ENCODE peak calls at places on chromosomes 1 and 21, in eight cellular contexts. Y, V, G, P, K, S, E and N are unnamed samples.

GRCh38 chr1:95006681-95007080 is 66.1 kb downstream of the ALG14 start:
- DNase-seq in G (no peak), K (no peak), Y (no peak), S (no peak), E (no peak), V (no peak), P (no peak), N (no peak)

GRCh38 chr1:186643600-186643999 is 36.6 kb downstream of the PTGS2 start:
- DNase-seq in E (no peak), V (no peak), K (no peak), Y (no peak), S (no peak), P (no peak), G (no peak), N (peak)

GRCh38 chr1:170586942-170587593 is 55.1 kb downstream of the GORAB start:
- DNase-seq in G (no peak), P (no peak), Y (peak), E (no peak), V (no peak), S (no peak), K (no peak), N (no peak)

GRCh38 chr1:158248122-158248521 is 6.1 kb upstream of the CD1A start:
- DNase-seq in Y (no peak), E (no peak), V (no peak), S (peak), G (no peak), K (no peak), P (peak), N (no peak)

GRCh38 chr1:121413817-121414216 is 229.0 kb downstream of the SRGAP2C start:
- DNase-seq in P (no peak), Y (no peak), E (no peak), K (no peak), S (no peak), V (no peak), G (no peak), N (no peak)

GRCh38 chr21:14740692-14741091 is 194.6 kb upstream of the SAMSN1 start:
- DNase-seq in G (no peak), K (no peak), V (no peak), S (no peak), E (no peak), Y (no peak), P (no peak), N (no peak)

GRCh38 chr1:22420456-22421053 is 31.1 kb upstream of the ZBTB40 start:
- DNase-seq in P (peak), V (peak), E (peak), Y (peak), K (peak), G (peak), S (no peak), N (no peak)

GRCh38 chr21:31986035-31986856 is 113.4 kb downstream of the HUNK start:
- DNase-seq in E (no peak), S (no peak), P (no peak), V (no peak), K (no peak), Y (no peak), G (no peak), N (no peak)

GRCh38 chr21:35275776-35276175 is 226.7 kb upstream of the RUNX1 start:
- DNase-seq in G (no peak), V (no peak), S (no peak), Y (no peak), K (no peak), E (no peak), P (no peak), N (peak)

GRCh38 chr1:225442156-225442555 is 14.3 kb upstream of the LBR start:
- DNase-seq in E (no peak), V (no peak), G (no peak), K (no peak), P (no peak), Y (no peak), S (no peak), N (no peak)

GRCh38 chr21:41571938-41572510 is 64.1 kb upstream of the TMPRSS2 start:
- DNase-seq in Y (no peak), E (no peak), S (no peak), G (no peak), P (no peak), K (no peak), V (no peak), N (no peak)

GRCh38 chr1:29532741-29533140 is 296.4 kb downstream of the PTPRU start:
- DNase-seq in V (no peak), S (no peak), G (no peak), E (no peak), K (no peak), Y (peak), P (peak), N (no peak)

GRCh38 chr1:62407398-62408009 is 29.3 kb upstream of the USP1 start:
- DNase-seq in Y (peak), G (no peak), E (no peak), P (no peak), K (no peak), V (no peak), S (no peak), N (no peak)

GRCh38 chr1:168760241-168760640 is 31.2 kb upstream of the DPT start:
- DNase-seq in P (no peak), K (no peak), S (no peak), V (no peak), G (no peak), E (no peak), Y (no peak), N (no peak)

GRCh38 chr1:23836037-23836436 is 10.8 kb upstream of the HMGCL start:
- DNase-seq in G (no peak), K (no peak), E (no peak), P (no peak), Y (no peak), S (no peak), V (no peak), N (no peak)

GRCh38 chr1:2351723-2352122 is 39.6 kb downstream of the MORN1 start:
- DNase-seq in K (no peak), Y (no peak), V (peak), E (no peak), S (no peak), G (peak), P (no peak), N (no peak)

GRCh38 chr1:2275796-2276536 is 47.8 kb downstream of the SKI start:
- DNase-seq in V (no peak), G (peak), E (no peak), P (no peak), Y (peak), S (no peak), K (no peak), N (no peak)

GRCh38 chr1:40314721-40315238 is 2.3 kb downstream of the COL9A2 start:
- DNase-seq in K (no peak), V (no peak), P (no peak), G (no peak), E (no peak), S (no peak), Y (no peak), N (no peak)

GRCh38 chr1:8789314-8790214 is 27.9 kb downstream of the RERE start:
- DNase-seq in G (no peak), E (no peak), P (no peak), V (no peak), K (no peak), S (no peak), Y (peak), N (peak)

GRCh38 chr1:51305371-51305823 is 25.0 kb downstream of the TTC39A start:
- DNase-seq in G (no peak), E (peak), Y (peak), S (no peak), V (no peak), P (no peak), K (no peak), N (no peak)

GRCh38 chr1:26950602-26951001 is 9.7 kb downstream of the KDF1 start:
- DNase-seq in S (no peak), E (no peak), P (no peak), G (no peak), Y (no peak), K (no peak), V (no peak), N (no peak)

GRCh38 chr1:11059166-11059989 is 440 bp downstream of the SRM start:
- DNase-seq in P (no peak), G (peak), Y (no peak), S (no peak), E (peak), K (no peak), V (peak), N (no peak)

GRCh38 chr1:11056504-11056903 is 3.3 kb downstream of the SRM start:
- DNase-seq in V (no peak), S (no peak), P (no peak), E (no peak), K (no peak), G (no peak), Y (no peak), N (no peak)

GRCh38 chr1:11057477-11057876 is 2.3 kb downstream of the SRM start:
- DNase-seq in E (no peak), S (no peak), G (no peak), K (no peak), Y (no peak), P (no peak), V (no peak), N (no peak)

GRCh38 chr1:11058595-11059165 is 1.1 kb downstream of the SRM start:
- DNase-seq in S (no peak), G (no peak), V (no peak), E (peak), K (peak), P (no peak), Y (no peak), N (no peak)

DNA sequence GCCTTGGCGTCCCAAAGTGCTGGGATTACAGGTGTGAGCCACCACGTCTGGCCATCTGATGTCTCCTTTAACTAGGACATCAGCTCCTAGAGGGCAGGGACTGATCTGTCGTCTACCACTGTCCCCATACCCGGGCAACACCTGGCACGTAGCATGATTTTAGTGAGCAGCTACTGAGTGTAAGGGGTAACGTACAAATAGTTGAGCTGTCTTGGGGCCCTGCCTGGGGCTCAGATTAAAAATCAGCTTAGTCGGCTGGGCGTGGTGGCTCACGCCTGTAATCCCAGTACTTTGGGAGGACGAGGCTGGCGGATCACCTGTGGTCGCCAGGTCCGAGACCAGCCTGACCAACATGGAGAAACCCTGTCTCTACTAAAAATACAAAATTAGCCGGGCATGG is 1.8 kb downstream of the SRM start:
- DNase-seq in G (no peak), Y (no peak), S (no peak), K (no peak), E (no peak), V (no peak), P (no peak), N (no peak)
- H3K27ac ChIP-seq in G (no peak), Y (no peak), S (no peak), K (no peak), E (no peak), V (no peak), P (no peak), N (no peak)

GRCh38 chr1:30756206-30756544 is 1.4 kb downstream of the LAPTM5 start:
- DNase-seq in Y (no peak), K (no peak), G (no peak), S (no peak), V (no peak), P (no peak), E (no peak), N (no peak)
- H3K27ac ChIP-seq in Y (no peak), K (no peak), G (no peak), S (peak), V (peak), P (peak), E (peak), N (peak)

DNA sequence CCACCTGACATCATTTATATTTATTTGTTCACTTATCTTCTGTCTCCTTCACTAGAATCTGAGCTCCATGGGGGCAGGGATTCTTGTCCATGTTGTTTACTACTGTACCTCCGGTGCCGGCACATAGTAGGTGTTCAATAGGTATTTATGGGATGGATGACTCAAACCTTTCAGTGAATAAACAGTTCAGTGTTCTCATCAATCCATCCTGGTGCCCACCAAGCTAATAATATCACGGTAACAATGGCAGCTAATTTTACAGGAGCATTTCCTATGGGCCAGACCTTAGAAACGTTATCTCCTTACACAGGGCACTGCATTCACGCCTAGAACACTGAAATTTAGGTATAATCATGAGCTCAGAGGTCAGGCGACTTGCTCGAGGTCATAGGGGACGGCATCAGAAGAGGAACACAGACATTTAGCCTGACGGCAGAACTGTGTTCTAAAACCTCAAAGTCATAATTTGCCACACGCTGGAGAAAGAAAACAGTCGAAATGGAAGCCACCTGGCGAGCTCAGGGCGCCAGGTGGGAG is 1.3 kb upstream of the DRAXIN start:
- DNase-seq in Y (no peak), E (no peak), P (no peak), K (no peak), S (no peak), V (no peak), G (no peak), N (no peak)
- H3K27ac ChIP-seq in Y (no peak), E (no peak), P (no peak), K (no peak), S (no peak), V (no peak), G (no peak), N (no peak)

DNA sequence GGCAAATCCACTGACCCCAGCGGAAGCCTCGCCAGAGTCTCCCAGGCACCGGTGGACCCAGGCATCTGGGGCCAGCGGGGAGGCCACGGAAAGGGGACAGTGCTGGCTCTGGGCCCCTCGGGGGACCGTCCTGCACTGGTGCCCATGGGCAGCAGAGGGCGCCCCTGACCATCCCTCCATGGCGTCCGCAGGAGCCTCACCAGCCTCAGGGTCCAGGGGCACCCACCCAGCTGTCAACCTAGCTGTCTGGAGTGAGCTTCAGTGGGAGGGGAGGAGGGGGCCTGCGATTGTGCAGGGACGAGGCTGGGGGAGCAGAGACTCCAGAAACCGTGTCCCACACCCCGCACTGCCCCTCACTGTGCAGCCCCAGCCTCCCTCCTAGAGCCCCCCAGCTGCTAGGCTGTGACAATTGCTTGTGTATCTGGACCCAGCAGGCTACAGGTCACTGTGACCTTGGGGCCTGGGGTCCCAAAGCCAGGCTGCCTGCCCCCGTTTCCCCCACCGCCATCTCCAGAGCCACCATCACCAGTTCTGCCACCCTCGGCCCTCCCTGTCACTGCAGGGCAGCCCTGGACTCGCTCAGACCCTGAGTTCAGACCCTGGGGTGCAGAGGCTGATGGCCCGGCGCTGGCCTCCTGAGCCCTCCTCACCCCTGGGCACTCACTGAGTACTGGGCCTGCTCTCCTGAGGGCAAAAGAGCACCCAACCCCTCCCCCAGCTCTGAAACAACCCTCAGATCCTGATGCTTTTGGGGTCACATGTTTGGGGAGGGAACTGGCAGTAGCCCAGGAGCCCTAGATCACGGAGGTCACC is 10.7 kb upstream of the COL6A1 start:
- DNase-seq in S (no peak), E (no peak), G (peak), K (peak), Y (peak), P (peak), V (peak), N (no peak)
- H3K27ac ChIP-seq in S (peak), E (no peak), G (peak), K (no peak), Y (peak), P (peak), V (peak), N (no peak)

GRCh38 chr1:35451125-35451528 is 106.1 kb downstream of the KIAA0319L start:
- DNase-seq in Y (peak), G (peak), S (no peak), V (peak), P (peak), K (peak), E (peak), N (no peak)
- H3K27ac ChIP-seq in Y (peak), G (no peak), S (peak), V (peak), P (no peak), K (no peak), E (no peak), N (no peak)

DNA sequence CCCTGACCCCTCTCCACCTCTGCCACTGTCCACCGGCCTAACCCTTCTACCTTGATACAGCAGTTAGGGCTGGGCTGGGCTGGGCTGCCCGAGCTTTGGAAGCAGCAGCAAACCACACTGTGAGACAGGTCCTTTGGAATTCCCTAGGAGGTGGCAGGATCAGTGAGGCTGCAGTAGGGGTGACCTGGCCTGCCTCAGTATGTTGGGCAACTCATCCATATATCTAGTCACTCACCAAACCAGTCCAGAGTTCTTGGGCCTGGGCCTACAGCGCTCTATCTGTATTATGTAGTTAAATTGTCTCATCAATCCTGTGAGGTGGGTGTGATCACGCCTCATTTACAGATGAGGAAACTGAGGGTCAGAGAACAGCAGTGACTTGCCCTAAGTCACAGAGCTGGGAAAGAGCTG is 13.3 kb upstream of the SYNC start:
- DNase-seq in E (no peak), S (no peak), V (no peak), P (peak), Y (no peak), K (no peak), G (peak), N (peak)
- H3K27ac ChIP-seq in E (peak), S (peak), V (no peak), P (peak), Y (peak), K (peak), G (no peak), N (peak)

GRCh38 chr1:234709473-234710279 is 99.7 kb upstream of the IRF2BP2 start:
- DNase-seq in G (peak), K (no peak), V (peak), P (no peak), Y (no peak), E (no peak), S (no peak), N (no peak)
- H3K27ac ChIP-seq in G (peak), K (no peak), V (peak), P (peak), Y (peak), E (no peak), S (peak), N (peak)

DNA sequence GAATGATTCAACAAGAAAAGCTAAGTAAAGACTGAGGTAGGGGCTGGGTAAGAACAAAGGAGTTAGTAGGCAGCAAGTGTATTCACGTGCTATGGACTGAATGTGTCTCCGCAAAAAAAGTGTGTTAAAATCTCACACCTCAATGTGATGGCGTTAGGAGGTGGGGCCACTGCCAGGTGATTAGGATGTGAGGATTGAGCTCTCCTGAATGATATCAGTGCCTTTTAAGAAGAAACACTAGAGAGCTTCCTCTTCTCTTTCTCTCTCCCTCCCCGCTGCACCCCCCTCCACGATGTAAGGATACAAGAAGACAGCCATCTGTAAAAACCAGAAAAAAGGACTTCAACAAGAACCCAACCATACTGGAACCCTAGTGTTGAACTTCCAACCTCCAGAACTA is 396.1 kb upstream of the PLXNA2 start:
- DNase-seq in S (no peak), G (no peak), E (no peak), V (no peak), P (no peak), Y (no peak), K (no peak), N (no peak)
- H3K27ac ChIP-seq in S (no peak), G (no peak), E (no peak), V (no peak), P (no peak), Y (no peak), K (no peak), N (no peak)

DNA sequence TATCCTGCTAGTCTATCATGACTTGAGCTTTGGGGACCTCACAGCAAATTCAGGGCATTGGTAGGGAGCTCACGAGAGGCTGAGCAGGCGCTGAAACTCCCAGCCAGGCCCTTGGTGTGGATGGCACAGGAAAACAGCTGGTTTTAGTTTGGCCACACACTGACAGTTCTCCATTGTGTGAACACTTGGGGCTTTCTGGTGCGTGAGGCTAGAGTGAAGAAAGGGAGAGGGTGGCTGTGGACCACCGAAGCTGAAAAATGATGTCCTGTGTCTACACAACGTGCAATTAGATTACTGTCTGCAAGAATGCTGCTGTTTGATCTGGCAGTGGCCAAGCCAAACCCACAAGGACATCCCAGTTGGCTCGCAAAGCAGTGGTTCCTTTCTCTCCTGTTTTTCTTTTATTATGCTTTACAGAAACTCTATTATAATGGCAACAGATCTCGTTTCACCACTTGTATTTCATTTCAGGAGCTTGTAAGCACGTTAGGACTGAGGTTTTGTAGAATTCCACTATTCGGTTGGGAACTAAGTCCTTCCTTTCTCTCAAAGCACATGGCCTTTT is 58.9 kb downstream of the ERG start:
- DNase-seq in K (no peak), E (no peak), Y (no peak), S (no peak), P (no peak), V (no peak), G (no peak), N (no peak)
- H3K27ac ChIP-seq in K (no peak), E (no peak), Y (no peak), S (no peak), P (no peak), V (no peak), G (no peak), N (no peak)